ENCODE peak calls at places on chromosomes 11 and 22, in five cellular contexts. T is HCT116, V is endothelial cell of umbilical vein, P is breast epithelium, J is sigmoid colon. E is an unnamed sample. For H3K4me1, the result is how much of the 10 kb centered on the place peaks cover.

GRCh38 chr11:72012897-72013721 is 14.4 kb downstream of the IL18BP start:
- DNase-seq in T (no peak), V (no peak), P (peak), J (peak), E (peak)

GRCh38 chr11:2555891-2556290 is 111.1 kb downstream of the KCNQ1 start:
- DNase-seq in T (no peak), V (no peak), P (no peak), J (peak), E (no peak)

GRCh38 chr11:11605181-11605580 is 16.6 kb downstream of the GALNT18 start:
- DNase-seq in T (no peak), V (no peak), P (no peak), J (no peak), E (no peak)

GRCh38 chr11:69563946-69564780 is 76.8 kb upstream of the CCND1 start:
- DNase-seq in T (no peak), V (no peak), P (no peak), J (peak), E (no peak)

GRCh38 chr11:95299078-95299611 is 68.1 kb upstream of the SESN3 start:
- DNase-seq in T (no peak), V (no peak), P (no peak), J (no peak), E (no peak)

GRCh38 chr11:69919659-69920499 is 100.7 kb upstream of the FGF3 start:
- DNase-seq in T (no peak), V (no peak), P (peak), J (peak), E (no peak)

GRCh38 chr11:80163011-80163410 is 722.2 kb upstream of the TENM4 start:
- DNase-seq in T (no peak), V (no peak), P (no peak), J (no peak), E (no peak)

GRCh38 chr11:6615046-6615445 is 3.0 kb upstream of the TAF10 start:
- DNase-seq in T (no peak), V (no peak), P (no peak), J (peak), E (no peak)

GRCh38 chr11:62545437-62546243 is 966 bp downstream of the AHNAK start:
- DNase-seq in T (peak), V (peak), P (peak), J (peak), E (peak)

GRCh38 chr11:31870609-31871309 is 59.6 kb upstream of the PAX6 start:
- DNase-seq in T (peak), V (peak), P (peak), J (no peak), E (peak)

GRCh38 chr22:22591348-22592299 is 32.6 kb upstream of the PRAME start:
- DNase-seq in T (no peak), V (no peak), P (no peak), J (no peak), E (no peak)

GRCh38 chr11:68409748-68410344 is 50.7 kb upstream of the PPP6R3 start:
- DNase-seq in T (no peak), V (no peak), P (no peak), J (no peak), E (no peak)

GRCh38 chr11:58578136-58578634 is 678 bp upstream of the ZFP91 start:
- DNase-seq in T (peak), V (peak), P (peak), J (peak), E (peak)

GRCh38 chr22:22741843-22742242 is 97.4 kb downstream of the GGTLC2 start:
- DNase-seq in T (no peak), V (no peak), P (no peak), J (no peak), E (no peak)

GRCh38 chr22:36467946-36468345 is 13.5 kb downstream of the TXN2 start:
- DNase-seq in T (peak), V (peak), P (peak), J (no peak), E (peak)

GRCh38 chr11:12291313-12291712 is 86.1 kb upstream of the PARVA start:
- DNase-seq in T (no peak), V (no peak), P (no peak), J (no peak), E (no peak)

GRCh38 chr11:117717485-117718314 is 79.3 kb downstream of the DSCAML1 start:
- DNase-seq in T (no peak), V (no peak), P (peak), J (peak), E (peak)

GRCh38 chr11:130166457-130166784 is 6.8 kb downstream of the ST14 start:
- DNase-seq in T (peak), V (peak), P (no peak), J (no peak), E (no peak)

GRCh38 chr11:118215262-118215661 is 9.5 kb downstream of the JAML start:
- DNase-seq in T (no peak), V (no peak), P (no peak), J (no peak), E (peak)

GRCh38 chr11:123197711-123198110 is 2.7 kb upstream of the CLMP start:
- DNase-seq in T (no peak), V (no peak), P (no peak), J (no peak), E (no peak)

GRCh38 chr11:102664001-102664752 is 39.0 kb upstream of the MMP20 start:
- DNase-seq in T (peak), V (no peak), P (no peak), J (no peak), E (no peak)

DNA sequence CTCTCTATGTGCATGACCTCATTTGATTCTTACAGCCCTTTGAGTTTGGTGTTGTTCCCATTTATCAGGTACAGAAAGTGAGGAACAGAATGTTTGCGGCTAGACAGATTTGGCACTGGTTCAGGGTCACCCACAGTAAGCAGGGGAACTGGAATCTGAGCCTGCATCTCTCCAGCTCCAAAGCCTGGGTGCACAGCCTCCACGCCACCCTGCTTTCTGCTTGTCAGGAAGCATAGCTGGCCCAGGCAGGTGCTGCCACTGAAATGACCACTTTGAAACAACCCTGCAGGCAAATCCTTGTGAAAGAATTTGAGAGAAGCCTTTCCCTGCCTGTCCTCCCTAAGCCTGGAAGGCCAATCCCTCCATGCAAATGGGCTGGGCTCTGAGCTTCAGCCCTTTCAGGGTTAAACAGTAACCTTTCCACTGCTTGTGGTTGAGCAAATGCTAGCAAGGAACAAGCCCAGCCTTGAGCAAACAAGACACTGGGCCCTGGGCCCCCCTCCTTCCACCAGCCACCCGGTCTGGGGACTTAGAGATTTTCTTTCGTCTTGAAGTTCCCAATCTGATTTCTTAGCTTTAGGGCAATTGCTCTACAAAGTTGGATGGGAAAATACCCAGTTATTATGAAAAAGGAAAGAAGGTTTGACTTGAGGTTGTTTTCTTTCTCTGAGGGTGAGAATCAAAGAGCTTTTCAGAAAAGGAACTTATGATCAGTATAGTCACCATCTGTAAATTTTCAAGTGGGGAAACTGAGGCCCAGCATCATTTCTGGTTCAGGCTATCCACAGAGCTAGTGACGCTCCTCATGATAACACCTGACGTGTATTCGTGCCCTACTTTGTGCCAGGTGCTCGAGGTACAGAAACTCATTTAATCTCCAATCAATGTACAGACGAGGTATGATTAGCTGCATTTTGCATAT is 19.4 kb downstream of the EHF start:
- DNase-seq in T (no peak), V (no peak), P (peak), J (no peak), E (peak)
- H3K4me1 ChIP-seq in T (half or more), V (under half), P (under half), J (under half), E (under half)

DNA sequence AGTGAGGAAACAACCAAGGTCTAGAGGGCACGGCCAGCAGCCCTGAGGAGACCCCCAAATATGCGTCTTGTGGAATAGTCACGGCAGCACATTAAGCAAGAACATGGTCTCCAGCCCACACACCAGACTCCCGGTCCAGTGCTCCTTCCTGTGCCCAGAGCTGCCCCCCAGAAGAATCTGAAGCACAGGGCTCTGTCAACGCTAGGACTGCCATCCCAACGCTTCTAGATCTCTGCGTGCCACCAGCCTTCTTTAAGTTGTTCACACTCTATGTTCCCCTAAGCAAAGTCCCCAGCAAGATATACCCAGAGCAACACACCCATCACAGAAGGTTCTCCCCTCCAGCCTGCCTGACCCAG is 3.5 kb upstream of the SEC14L2 start:
- DNase-seq in T (no peak), V (no peak), P (no peak), J (no peak), E (no peak)
- H3K27ac ChIP-seq in T (no peak), V (no peak), P (peak), J (no peak), E (peak)

GRCh38 chr22:50268655-50269113 is 1.5 kb downstream of the MAPK11 start:
- DNase-seq in T (no peak), V (no peak), P (no peak), J (no peak), E (peak)

GRCh38 chr22:50271011-50271394 is 823 bp upstream of the MAPK11 start:
- DNase-seq in T (no peak), V (no peak), P (no peak), J (no peak), E (no peak)

GRCh38 chr22:50271519-50271970 is 1.4 kb upstream of the MAPK11 start:
- DNase-seq in T (no peak), V (peak), P (no peak), J (no peak), E (peak)

GRCh38 chr22:50269573-50270301 is 443 bp downstream of the MAPK11 start:
- DNase-seq in T (no peak), V (peak), P (no peak), J (no peak), E (no peak)

GRCh38 chr22:50270302-50271010 is at the start of gene MAPK11:
- DNase-seq in T (no peak), V (peak), P (peak), J (no peak), E (peak)
- TF ChIP-seq POLR2AphosphoS5 in T (no peak), V (peak), P (no peak), J (no peak), E (peak)

GRCh38 chr11:67272327-67273259 is 6.3 kb downstream of the GRK2 start:
- DNase-seq in T (no peak), V (no peak), P (peak), J (peak), E (peak)

GRCh38 chr11:67271212-67271547 is 4.9 kb downstream of the GRK2 start:
- DNase-seq in T (no peak), V (no peak), P (peak), J (no peak), E (no peak)

GRCh38 chr11:67270256-67271211 is 4.3 kb downstream of the GRK2 start:
- DNase-seq in T (no peak), V (peak), P (peak), J (peak), E (no peak)

GRCh38 chr11:67273260-67273990 is 7.2 kb downstream of the GRK2 start:
- DNase-seq in T (no peak), V (no peak), P (no peak), J (peak), E (no peak)

GRCh38 chr11:67271548-67272284 is 5.4 kb downstream of the GRK2 start:
- DNase-seq in T (no peak), V (no peak), P (peak), J (peak), E (peak)
- H3K4me1 ChIP-seq in T (under half), V (under half), P (half or more), J (half or more), E (half or more)

DNA sequence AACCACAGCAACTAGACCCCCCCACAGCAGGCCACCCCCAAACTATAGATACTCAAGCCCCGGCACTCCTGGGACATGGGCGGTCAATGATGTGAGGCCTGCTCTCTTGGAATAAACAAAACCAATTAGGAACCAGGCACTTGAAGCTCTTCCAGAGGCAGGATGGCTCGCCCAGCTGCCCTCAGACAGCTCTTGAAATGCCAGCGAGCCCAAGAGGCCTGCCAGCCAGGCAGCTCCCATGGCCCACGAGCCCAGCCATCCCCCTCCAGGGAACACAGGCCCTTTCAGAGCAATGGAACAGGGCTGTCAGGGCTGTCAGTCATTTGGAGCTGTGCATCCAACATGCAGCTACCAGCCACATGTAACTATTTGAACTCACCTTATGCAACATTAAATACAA is 34.0 kb upstream of the TFIP11 start:
- DNase-seq in T (no peak), V (no peak), P (no peak), J (no peak), E (peak)
- H3K27ac ChIP-seq in T (no peak), V (no peak), P (no peak), J (no peak), E (no peak)

GRCh38 chr11:65911682-65912568 is 6.9 kb downstream of the C11orf68 start:
- DNase-seq in T (peak), V (peak), P (no peak), J (peak), E (no peak)
- TF ChIP-seq POLR2AphosphoS5 in T (peak), V (peak), P (peak), J (no peak), E (peak)

GRCh38 chr11:125532668-125533067 is 36.6 kb upstream of the FEZ1 start:
- DNase-seq in T (no peak), V (no peak), P (no peak), J (no peak), E (no peak)

DNA sequence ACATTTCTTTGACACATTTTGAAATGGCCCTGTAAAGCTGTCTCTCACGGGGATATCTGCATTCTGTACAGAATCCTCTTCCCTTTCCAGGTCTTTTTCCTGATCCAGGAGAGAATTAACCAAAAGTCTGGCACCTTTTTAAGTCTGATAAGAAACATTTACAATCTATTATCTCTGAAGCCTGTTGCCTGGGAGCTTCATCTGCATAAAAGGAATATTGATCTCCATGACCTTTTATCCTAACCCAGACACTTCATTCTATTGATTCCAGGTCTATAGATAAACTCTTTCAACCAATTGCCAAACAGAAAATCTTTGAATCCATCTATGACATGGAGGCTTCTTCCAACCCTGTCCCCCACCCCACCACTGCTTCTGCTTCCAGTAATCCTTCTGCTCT is 33.7 kb upstream of the EI24 start:
- DNase-seq in T (no peak), V (no peak), P (no peak), J (no peak), E (no peak)
- H3K4me1 ChIP-seq in T (under half), V (under half), P (under half), J (under half), E (under half)

DNA sequence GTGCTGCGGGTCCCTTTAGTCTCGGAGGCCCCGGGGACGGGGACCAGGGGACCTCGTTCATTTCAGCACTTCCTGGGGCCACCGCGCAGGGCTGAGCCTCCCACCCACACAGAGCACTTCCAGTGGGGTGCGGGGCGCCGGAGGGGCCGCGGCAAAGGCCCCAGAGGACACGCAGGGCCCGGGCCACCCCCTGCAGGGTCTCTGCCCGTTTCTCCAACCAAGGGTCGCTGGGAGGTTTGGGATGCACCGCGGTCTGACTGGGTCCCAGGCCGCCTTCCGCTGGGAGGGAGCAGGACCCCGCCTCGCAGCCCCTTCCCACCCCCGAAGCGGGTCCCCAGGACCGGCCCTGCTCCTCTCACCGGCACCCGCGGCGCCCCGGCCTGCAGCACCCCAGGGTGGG is 37.5 kb downstream of the TOLLIP start:
- DNase-seq in T (no peak), V (no peak), P (no peak), J (no peak), E (no peak)
- H3K27ac ChIP-seq in T (no peak), V (no peak), P (no peak), J (no peak), E (no peak)

GRCh38 chr11:15947681-15948648 is 408.4 kb downstream of the SOX6 start:
- DNase-seq in T (no peak), V (no peak), P (no peak), J (no peak), E (no peak)
- TF ChIP-seq POLR2AphosphoS5 in T (no peak), V (no peak), P (no peak), J (no peak), E (no peak)